ENCODE peak calls at places on chromosome 1, in five cellular contexts. V is esophagus muscularis mucosa, B is H54, U is gastrocnemius medialis, L is A549. Q is an unnamed sample.

GRCh38 chr1:113963281-113963906 is 15.9 kb upstream of the OLFML3 start:
- DNase-seq in V (no peak), B (no peak), U (no peak), L (no peak), Q (peak; percentile 5)

GRCh38 chr1:228286505-228287417 is 78.9 kb downstream of the OBSCN start:
- DNase-seq in V (no peak), B (no peak), U (peak; percentile 18), L (no peak), Q (no peak)

GRCh38 chr1:162500805-162501204 is 3.2 kb downstream of the UHMK1 start:
- DNase-seq in V (no peak), B (no peak), U (peak; percentile 43), L (no peak), Q (no peak)

GRCh38 chr1:31981976-31982375 is 31.7 kb upstream of the KHDRBS1 start:
- DNase-seq in V (no peak), B (no peak), U (no peak), L (no peak), Q (no peak)

GRCh38 chr1:38173157-38173831 is 126.7 kb upstream of the POU3F1 start:
- DNase-seq in V (no peak), B (no peak), U (no peak), L (no peak), Q (no peak)

GRCh38 chr1:18396247-18396646 is 84.5 kb upstream of the KLHDC7A start:
- DNase-seq in V (no peak), B (peak; percentile 9), U (no peak), L (peak; percentile 6), Q (peak; percentile 7)

GRCh38 chr1:116374340-116375164 is 1.5 kb downstream of the ATP1A1 start:
- DNase-seq in V (no peak), B (no peak), U (peak; percentile 26), L (no peak), Q (peak; percentile 44)

GRCh38 chr1:226733876-226734414 is 5.1 kb downstream of the ITPKB start:
- DNase-seq in V (no peak), B (no peak), U (no peak), L (no peak), Q (no peak)

GRCh38 chr1:11321656-11322491 is 48.9 kb downstream of the UBIAD1 start:
- DNase-seq in V (no peak), B (no peak), U (no peak), L (no peak), Q (no peak)

GRCh38 chr1:204447736-204448135 is 36.1 kb upstream of the PPP1R15B start:
- DNase-seq in V (no peak), B (no peak), U (no peak), L (no peak), Q (no peak)

GRCh38 chr1:55724551-55725325 is 509.6 kb upstream of the USP24 start:
- DNase-seq in V (no peak), B (peak; percentile 38), U (no peak), L (peak; percentile 24), Q (no peak)

GRCh38 chr1:2528966-2529750 is 905 bp downstream of the HES5 start:
- DNase-seq in V (no peak), B (no peak), U (peak; percentile 40), L (no peak), Q (peak; percentile 72)

GRCh38 chr1:24955161-24955560 is 25.1 kb upstream of the RUNX3 start:
- DNase-seq in V (no peak), B (peak; percentile 53), U (no peak), L (no peak), Q (no peak)

GRCh38 chr1:59100975-59101374 is 195.9 kb upstream of the FGGY start:
- DNase-seq in V (peak; percentile 57), B (no peak), U (peak; percentile 64), L (no peak), Q (no peak)

GRCh38 chr1:10891081-10891480 is 94.6 kb upstream of the CASZ1 start:
- DNase-seq in V (no peak), B (no peak), U (no peak), L (no peak), Q (no peak)

GRCh38 chr1:2231667-2232254 is 3.6 kb downstream of the SKI start:
- DNase-seq in V (no peak), B (no peak), U (peak; percentile 78), L (peak; percentile 35), Q (peak; percentile 48)

GRCh38 chr1:211797994-211798393 is 32.6 kb downstream of the LPGAT1 start:
- DNase-seq in V (no peak), B (no peak), U (no peak), L (no peak), Q (no peak)

GRCh38 chr1:197471248-197472035 is 203.4 kb downstream of the CRB1 start:
- DNase-seq in V (no peak), B (no peak), U (no peak), L (no peak), Q (no peak)

GRCh38 chr1:223341111-223341510 is 22.9 kb downstream of the SUSD4 start:
- DNase-seq in V (no peak), B (no peak), U (peak; percentile 77), L (no peak), Q (no peak)

GRCh38 chr1:36586146-36586545 is 103.4 kb upstream of the CSF3R start:
- DNase-seq in V (no peak), B (no peak), U (no peak), L (no peak), Q (no peak)

GRCh38 chr1:215556996-215557395 is 10.1 kb upstream of the KCTD3 start:
- DNase-seq in V (no peak), B (no peak), U (no peak), L (no peak), Q (no peak)

GRCh38 chr1:93846151-93846928 is 32.7 kb downstream of the DNTTIP2 start:
- DNase-seq in V (peak; percentile 98), B (peak; percentile 58), U (peak; percentile 80), L (peak; percentile 82), Q (peak; percentile 85)
- TF ChIP-seq POLR2A in V (peak; percentile 11), B (peak; percentile 50), U (peak; percentile 66), L (peak; percentile 36), Q (peak; percentile 28)

DNA sequence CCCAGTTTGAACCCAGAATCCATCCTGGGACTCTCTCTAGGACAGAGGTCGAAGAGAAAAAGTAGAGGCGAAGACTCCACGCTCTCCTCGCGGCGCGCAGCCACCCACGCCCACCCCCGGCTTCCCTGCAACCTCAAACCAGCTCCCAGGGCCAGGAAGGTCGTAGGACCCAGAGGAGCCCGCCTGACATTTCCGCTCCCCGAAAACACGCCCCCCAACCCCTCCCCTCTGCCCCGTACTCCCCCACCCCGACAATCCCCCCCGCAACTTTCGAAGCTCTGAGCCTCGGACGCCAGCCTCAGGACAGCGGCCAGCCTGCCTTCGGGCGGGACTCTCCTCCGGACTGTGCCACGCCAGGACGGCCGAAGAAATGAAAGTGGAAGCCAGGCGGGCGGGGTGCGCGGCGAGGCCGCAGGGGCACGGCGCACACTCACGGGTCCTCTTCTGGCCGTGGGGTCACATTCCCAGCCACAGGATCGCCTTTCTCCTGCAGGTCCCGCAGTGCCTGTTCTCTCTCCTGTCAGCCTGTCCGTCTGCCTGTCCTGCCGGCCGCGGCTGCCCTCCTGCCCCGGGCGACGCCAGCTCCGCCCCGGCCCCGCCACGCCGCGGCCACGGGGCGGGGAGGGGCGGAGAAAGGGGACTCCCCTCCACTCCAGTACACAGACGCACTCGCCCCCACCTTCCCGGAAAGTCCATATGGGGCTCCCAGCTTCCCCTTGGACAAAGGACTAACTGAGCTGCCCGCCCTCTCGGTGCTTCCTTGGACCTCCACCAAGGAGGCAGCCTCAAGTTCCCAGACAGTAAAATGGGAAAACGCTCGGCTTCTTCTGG is at the start of gene MOB3C:
- DNase-seq in V (peak; percentile 97), B (peak; percentile 62), U (peak; percentile 90), L (peak; percentile 47), Q (peak; percentile 65)
- TF ChIP-seq POLR2A in V (peak; percentile 70), B (peak; percentile 84), U (peak; percentile 96), L (peak; percentile 59), Q (peak; percentile 61)

GRCh38 chr1:51989582-51990477 is 670 bp downstream of the RAB3B start:
- DNase-seq in V (no peak), B (no peak), U (no peak), L (no peak), Q (no peak)

GRCh38 chr1:51988254-51988653 is 2.2 kb downstream of the RAB3B start:
- DNase-seq in V (no peak), B (no peak), U (no peak), L (no peak), Q (no peak)

GRCh38 chr1:51986718-51987117 is 3.8 kb downstream of the RAB3B start:
- DNase-seq in V (no peak), B (no peak), U (no peak), L (no peak), Q (no peak)

DNA sequence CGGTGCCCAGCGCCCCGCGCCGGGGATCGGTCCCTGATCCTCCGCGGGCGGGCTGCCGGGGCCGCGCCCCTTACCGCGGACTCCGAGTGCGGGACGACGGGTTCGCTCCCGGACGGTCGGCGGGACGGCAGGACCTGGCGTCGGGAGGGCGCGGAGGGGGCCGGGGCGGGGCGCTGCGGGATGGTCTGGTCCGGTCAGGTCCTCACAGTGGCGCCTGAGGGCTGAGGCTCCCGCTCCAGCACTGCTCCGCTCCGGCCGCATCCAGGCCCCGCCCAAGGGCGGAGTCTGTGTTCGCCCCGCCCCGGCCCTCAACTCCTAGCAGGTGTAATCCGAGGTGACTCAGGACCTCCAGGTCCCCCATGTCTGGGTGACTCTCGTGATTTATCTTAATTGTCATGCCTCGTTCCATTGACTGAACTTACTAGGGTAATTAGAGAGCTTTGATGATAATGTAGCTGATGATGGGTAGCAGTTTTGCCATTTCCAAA is at the start of gene RAB3B:
- DNase-seq in V (no peak), B (peak; percentile 87), U (peak; percentile 12), L (peak; percentile 51), Q (peak; percentile 63)
- TF ChIP-seq POLR2A in V (no peak), B (peak; percentile 69), U (no peak), L (no peak), Q (no peak)

DNA sequence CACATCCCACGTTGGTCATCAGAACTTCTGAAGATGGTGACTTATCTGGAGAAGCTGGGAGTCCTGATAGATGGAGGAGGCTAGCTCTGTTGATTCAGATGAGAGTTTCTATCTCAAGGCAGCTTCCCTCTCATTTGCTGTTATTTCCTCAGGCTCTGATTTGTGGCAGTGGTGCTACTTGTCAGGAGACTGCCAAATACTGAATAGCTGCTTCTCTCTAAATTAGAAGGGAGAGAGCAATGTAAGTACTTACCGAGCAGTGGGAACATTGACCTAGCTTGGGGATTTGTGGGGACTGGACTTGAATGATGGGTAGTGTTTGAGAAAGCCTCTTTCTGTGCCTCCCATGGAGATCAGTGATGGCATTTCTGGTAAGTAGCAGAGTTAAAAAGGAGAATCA is at the start of gene OR10K1:
- DNase-seq in V (no peak), B (no peak), U (no peak), L (no peak), Q (no peak)
- TF ChIP-seq POLR2A in V (no peak), B (no peak), U (no peak), L (no peak), Q (no peak)